ENCODE peak calls at places on chromosomes 3 and 15, in four cellular contexts. J, A, K and U are unnamed samples.

GRCh38 chr3:58179235-58180098 is 31.3 kb downstream of the DNASE1L3 start:
- DNase-seq in J (no peak), A (no peak), K (no peak), U (no peak)

GRCh38 chr3:2198880-2199279 is 100.2 kb downstream of the CNTN4 start:
- DNase-seq in J (no peak), K (no peak), A (no peak), U (no peak)

GRCh38 chr3:171306631-171307030 is 153.6 kb downstream of the TNIK start:
- DNase-seq in A (no peak), K (peak), J (no peak), U (no peak)

GRCh38 chr3:62119139-62119538 is 254.2 kb downstream of the FEZF2 start:
- DNase-seq in J (no peak), A (no peak), K (no peak), U (no peak)

GRCh38 chr15:43244092-43244491 is 22.6 kb downstream of the TGM5 start:
- DNase-seq in A (no peak), J (no peak), K (no peak), U (no peak)

GRCh38 chr3:182327196-182327681 is 466.1 kb upstream of the ATP11B start:
- DNase-seq in A (no peak), J (no peak), K (no peak), U (no peak)

GRCh38 chr3:16056210-16056607 is 118.3 kb upstream of the GALNT15 start:
- DNase-seq in A (no peak), J (no peak), K (no peak), U (no peak)

GRCh38 chr15:89129123-89129815 is 41.0 kb downstream of the ABHD2 start:
- DNase-seq in A (no peak), J (peak), K (no peak), U (peak)

GRCh38 chr3:8987673-8988655 is 24.7 kb upstream of the RAD18 start:
- DNase-seq in A (peak), J (peak), K (peak), U (peak)

GRCh38 chr15:80275946-80276345 is 23.9 kb upstream of the CTXND1 start:
- DNase-seq in A (no peak), J (peak), K (peak), U (no peak)

GRCh38 chr3:14663396-14663795 is 11.5 kb upstream of the C3orf20 start:
- DNase-seq in A (no peak), K (no peak), J (no peak), U (no peak)

GRCh38 chr3:14657579-14657978 is 6.0 kb downstream of the CCDC174 start:
- DNase-seq in J (no peak), K (no peak), A (no peak), U (no peak)

GRCh38 chr3:14660942-14661341 is 9.4 kb downstream of the CCDC174 start:
- DNase-seq in J (no peak), A (no peak), K (no peak), U (no peak)

GRCh38 chr3:14664170-14664569 is 10.8 kb upstream of the C3orf20 start:
- DNase-seq in A (no peak), K (no peak), J (no peak), U (no peak)

GRCh38 chr3:14658978-14659377 is 7.4 kb downstream of the CCDC174 start:
- DNase-seq in K (no peak), A (no peak), J (no peak), U (no peak)
- TF ChIP-seq POLR2A in K (no peak), A (no peak), J (no peak), U (no peak)

GRCh38 chr3:150449169-150449721 is 41.1 kb downstream of the TSC22D2 start:
- DNase-seq in A (no peak), K (no peak), J (no peak), U (no peak)

GRCh38 chr3:150450906-150451305 is 42.8 kb downstream of the TSC22D2 start:
- DNase-seq in K (no peak), J (no peak), A (no peak), U (no peak)

GRCh38 chr3:150454085-150454484 is 46.0 kb downstream of the TSC22D2 start:
- DNase-seq in A (no peak), J (no peak), K (no peak), U (no peak)

GRCh38 chr3:150453353-150453752 is 45.3 kb downstream of the TSC22D2 start:
- DNase-seq in K (no peak), J (no peak), A (no peak), U (no peak)

DNA sequence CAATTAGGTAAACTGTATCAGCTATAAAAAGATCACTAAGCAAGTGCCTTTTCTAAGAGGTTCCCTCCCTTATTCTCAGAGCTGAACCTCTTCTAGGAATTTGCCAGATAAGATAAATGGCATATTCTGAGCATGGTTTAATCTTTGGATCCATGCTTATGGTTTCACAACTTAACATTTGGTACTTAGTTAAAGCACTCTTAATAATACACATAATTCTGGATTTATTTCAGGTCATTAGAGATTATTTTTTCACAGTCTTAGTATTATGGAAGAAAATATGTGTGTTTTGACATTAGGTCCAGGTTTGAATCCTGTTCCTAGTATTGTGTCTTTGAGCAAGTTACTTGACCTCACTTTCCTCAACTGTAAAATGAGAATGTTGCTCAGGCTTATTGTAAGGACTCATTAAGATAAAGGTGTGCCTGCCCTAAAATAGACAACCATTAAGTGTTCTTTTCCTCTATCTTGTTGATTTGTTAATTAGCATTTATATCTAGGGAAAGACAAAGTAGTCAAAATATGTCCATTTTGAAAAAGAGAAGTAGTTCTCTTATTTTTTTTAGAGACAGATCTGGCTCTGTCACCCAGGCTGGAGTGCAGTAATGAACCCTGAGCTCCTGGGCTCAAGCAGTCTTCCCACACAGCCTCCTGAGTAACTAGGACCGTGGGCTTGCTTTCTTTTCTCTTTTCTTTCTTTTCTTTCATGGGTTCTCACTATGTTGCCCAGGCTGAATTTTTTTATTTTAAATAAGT is 43.4 kb downstream of the TSC22D2 start:
- DNase-seq in J (no peak), A (no peak), K (no peak), U (no peak)
- TF ChIP-seq POLR2A in J (no peak), A (no peak), K (no peak), U (no peak)

DNA sequence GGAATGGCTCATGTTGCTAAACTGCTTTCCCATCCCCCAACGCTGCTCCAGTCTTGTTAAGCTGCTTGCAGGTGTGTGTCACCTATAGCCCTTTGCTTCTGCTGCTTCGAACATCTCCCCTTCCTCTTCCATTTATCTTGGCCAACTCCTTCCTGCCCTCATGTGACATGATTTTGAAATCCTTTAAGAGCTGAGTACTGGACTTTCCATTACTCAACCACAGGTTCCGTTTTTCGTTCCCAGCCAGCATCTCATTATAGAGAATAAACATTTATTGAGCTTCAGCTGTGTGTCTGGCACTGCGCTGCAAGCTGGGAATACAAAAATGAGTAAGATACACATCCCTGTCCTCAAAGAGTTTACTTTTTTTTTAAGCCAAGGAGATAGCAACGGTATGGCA is 1.7 kb downstream of the ATG7 start:
- DNase-seq in A (no peak), J (no peak), K (no peak), U (no peak)
- TF ChIP-seq POLR2A in A (no peak), J (no peak), K (no peak), U (no peak)

DNA sequence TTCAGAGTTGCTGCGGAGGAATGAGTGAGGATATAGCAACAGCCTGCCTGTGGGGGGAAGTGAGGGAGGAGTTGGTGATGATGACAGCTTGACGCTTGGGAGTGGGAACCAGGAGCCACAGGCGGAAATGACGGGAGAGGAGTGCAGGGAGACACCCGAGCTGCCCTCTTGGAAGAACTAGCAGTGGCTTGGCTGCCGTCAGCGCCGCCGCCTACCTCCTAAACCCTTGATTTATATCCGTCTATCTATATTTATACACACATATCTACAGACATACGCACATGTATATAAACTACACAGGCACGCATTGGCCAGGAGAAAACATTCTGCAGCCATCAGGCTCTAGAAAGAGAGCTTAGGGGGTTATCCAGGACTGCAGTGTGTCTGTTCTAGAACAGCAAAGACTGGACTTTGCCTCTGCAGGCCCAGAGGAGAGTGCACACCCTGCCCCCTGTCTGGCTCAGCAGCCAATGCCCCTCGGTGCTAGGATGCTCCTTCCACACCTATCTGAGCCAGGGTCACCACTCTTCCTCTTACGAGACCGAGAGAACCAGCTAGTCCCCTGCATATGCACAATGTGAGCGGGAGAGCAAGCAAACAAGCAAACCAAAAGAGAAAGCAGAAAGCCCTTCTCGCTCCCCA is 45.3 kb upstream of the MAGEF1 start:
- DNase-seq in A (no peak), K (no peak), J (no peak), U (no peak)
- TF ChIP-seq POLR2A in A (no peak), K (no peak), J (no peak), U (no peak)

GRCh38 chr15:52008326-52008697 is 10.7 kb upstream of the MAPK6 start:
- DNase-seq in A (no peak), J (no peak), K (no peak), U (no peak)

GRCh38 chr15:52004806-52005205 is 14.2 kb upstream of the MAPK6 start:
- DNase-seq in J (no peak), K (no peak), A (no peak), U (no peak)

GRCh38 chr15:52006702-52007340 is 12.2 kb upstream of the MAPK6 start:
- DNase-seq in K (no peak), J (no peak), A (no peak), U (no peak)

GRCh38 chr15:52003710-52004109 is 15.3 kb upstream of the MAPK6 start:
- DNase-seq in A (no peak), K (no peak), J (no peak), U (no peak)

GRCh38 chr15:52005748-52006701 is 13.0 kb upstream of the MAPK6 start:
- DNase-seq in A (no peak), J (no peak), K (no peak), U (no peak)
- TF ChIP-seq POLR2A in A (no peak), J (no peak), K (no peak), U (no peak)

GRCh38 chr15:75362642-75363249 is 5.7 kb downstream of the MAN2C1 start:
- DNase-seq in A (no peak), J (no peak), K (no peak), U (no peak)

GRCh38 chr15:75360856-75361255 is 7.6 kb downstream of the MAN2C1 start:
- DNase-seq in J (no peak), K (no peak), A (no peak), U (no peak)

GRCh38 chr15:75363786-75364185 is 4.6 kb downstream of the MAN2C1 start:
- DNase-seq in J (no peak), K (no peak), A (no peak), U (no peak)

GRCh38 chr15:75361361-75361988 is 6.9 kb downstream of the MAN2C1 start:
- DNase-seq in J (no peak), A (no peak), K (no peak), U (no peak)

DNA sequence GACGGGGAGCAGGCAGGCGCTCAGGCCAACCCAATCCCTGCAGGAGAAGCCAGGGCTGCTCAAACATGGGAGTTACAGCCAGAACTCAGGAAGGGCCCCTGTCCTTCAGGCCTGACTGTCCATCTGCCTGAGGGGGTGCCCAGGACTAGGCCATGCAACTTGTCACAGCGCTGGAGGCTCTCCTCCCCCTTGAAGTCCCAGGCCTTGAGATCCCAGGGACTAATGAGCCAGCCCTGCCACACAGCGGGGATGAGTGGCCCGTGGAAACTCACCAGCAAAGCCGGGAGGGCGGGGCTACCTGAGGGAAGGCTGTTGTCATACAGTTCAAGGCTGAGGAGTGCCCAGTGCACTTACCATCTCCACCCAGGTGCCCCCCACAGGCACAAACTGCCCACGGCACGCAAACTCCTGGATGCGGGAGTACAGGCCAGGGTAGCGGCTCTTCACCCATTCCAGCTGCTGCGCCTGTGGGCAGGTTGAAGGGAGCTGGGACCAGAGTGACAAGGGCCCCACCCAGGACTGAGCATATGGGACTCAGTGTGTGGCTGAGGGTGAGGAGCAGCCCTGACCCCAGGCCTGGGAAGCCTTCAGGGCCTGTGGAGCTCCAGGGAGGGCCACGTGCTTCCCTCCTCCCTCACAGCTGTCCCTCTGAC is 6.3 kb downstream of the MAN2C1 start:
- DNase-seq in J (no peak), K (no peak), A (no peak), U (no peak)
- TF ChIP-seq POLR2A in J (no peak), K (no peak), A (no peak), U (no peak)

DNA sequence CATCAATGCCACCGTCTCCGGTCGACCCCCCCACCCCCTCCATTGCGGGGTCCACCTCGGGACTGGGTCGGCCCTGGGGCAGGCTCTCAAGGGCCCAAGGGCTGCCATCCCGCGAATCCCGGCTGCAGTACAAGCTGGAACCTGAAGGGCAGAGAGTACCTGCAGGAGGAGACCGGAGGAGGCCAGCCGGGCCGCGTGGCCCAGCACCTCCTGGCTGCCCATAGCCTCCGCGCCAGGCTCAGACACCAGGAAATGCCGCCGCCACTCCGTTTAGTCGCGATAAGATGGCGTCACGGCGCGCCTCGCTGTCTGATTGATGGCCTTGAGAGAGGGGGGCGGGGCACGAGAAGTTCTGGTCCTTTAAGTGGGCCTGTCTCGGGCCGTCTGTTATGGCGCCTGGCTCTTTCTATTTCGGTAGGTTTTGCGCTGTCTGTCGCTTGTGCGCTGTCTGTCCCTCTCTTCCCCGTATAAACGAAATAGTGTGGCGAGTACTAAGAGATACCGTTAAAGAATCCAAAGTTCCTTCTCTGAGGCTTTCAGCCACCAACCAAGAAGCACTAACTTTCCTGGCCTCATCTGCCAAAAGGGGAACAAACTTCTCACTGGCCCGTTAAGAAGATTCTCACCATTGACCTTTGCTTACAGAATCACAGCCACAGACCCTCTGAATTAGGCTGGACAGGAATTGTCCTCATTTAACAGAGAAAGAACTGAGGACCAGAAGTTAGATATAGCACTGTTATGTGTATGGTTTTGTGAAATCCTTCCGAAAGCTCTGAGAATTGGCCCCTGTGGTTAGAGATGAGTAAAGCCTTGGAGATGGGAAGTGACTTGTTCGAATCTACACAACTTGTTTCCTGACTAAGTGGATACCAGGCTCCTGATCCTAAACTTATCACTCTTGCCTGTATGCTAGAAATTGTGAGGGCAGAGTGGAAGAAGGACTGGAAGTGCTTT is at the start of gene RFT1:
- DNase-seq in A (peak), J (peak), K (peak), U (peak)
- TF ChIP-seq POLR2A in A (peak), J (peak), K (peak), U (peak)